ENCODE peak calls at places on chromosome 18, in six cellular contexts. E, P, N, F, O and K are unnamed samples.
A peak's percentile ranks its signal among the peaks of the same experiment; 100 is the strongest.

GRCh38 chr18:33596178-33596854 is 18.3 kb downstream of the ASXL3 start:
- DNase-seq in E (no peak), P (no peak), N (no peak), F (no peak), O (no peak), K (no peak)

GRCh38 chr18:48815182-48815520 is 135.6 kb downstream of the SMAD7 start:
- DNase-seq in E (no peak), P (no peak), N (no peak), F (no peak), O (no peak), K (no peak)

GRCh38 chr18:58454406-58455061 is 174.4 kb downstream of the ALPK2 start:
- DNase-seq in E (no peak), P (no peak), N (no peak), F (no peak), O (no peak), K (no peak)

GRCh38 chr18:22110482-22110924 is 58.9 kb upstream of the GATA6 start:
- DNase-seq in E (no peak), P (no peak), N (no peak), F (no peak), O (no peak), K (no peak)

GRCh38 chr18:30150466-30151019 is 892.0 kb downstream of the DSC3 start:
- DNase-seq in E (no peak), P (no peak), N (no peak), F (no peak), O (no peak), K (no peak)

GRCh38 chr18:13486686-13487085 is 239.7 kb downstream of the FAM210A start:
- DNase-seq in E (no peak), P (no peak), N (no peak), F (no peak), O (no peak), K (no peak)

GRCh38 chr18:36187138-36187825 is at the start of gene MOCOS:
- DNase-seq in E (peak; percentile 80), P (peak; percentile 62), N (peak; percentile 90), F (peak; percentile 63), O (peak; percentile 81), K (no peak)

GRCh38 chr18:55501594-55502345 is 86.2 kb downstream of the TCF4 start:
- DNase-seq in E (no peak), P (no peak), N (no peak), F (no peak), O (no peak), K (no peak)

GRCh38 chr18:55221577-55221976 is 262.3 kb upstream of the CCDC68 start:
- DNase-seq in E (no peak), P (no peak), N (no peak), F (no peak), O (no peak), K (no peak)

GRCh38 chr18:55861266-55861665 is 273.3 kb upstream of the TCF4 start:
- DNase-seq in E (no peak), P (no peak), N (no peak), F (no peak), O (no peak), K (no peak)

DNA sequence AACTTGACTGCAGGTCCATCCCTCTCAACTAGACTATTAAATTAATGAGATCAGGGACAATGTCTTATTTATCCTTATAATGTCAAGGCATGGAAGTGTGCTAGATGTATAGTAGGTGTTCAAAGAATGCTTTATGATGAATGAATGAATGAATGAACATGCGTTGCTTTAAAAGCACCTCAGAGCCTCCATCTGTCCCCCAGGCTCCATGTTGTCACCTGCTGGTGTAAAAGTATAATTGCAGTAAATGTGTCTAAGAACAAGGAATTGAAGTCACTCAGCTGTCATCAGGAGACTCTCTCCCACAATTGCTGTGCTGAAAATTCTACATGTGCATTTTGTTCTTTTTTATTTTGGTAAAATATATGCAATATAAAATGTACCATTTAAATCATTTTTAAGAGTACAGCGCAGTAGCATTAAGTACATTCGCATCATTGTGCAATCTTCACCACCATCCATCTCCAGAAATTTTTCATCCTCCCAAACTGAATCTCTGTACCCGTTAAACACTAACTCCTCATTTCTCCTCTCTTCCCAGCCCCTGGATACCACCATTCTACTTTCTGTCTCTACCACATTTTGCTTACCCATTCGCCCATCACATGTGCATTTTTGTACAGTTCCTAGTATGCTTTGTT is 52.6 kb downstream of the GNAL start:
- DNase-seq in E (no peak), P (no peak), N (no peak), F (peak; percentile 68), O (no peak), K (no peak)
- TF ChIP-seq CTCF in E (no peak), P (no peak), N (peak; percentile 13), F (peak; percentile 39), O (no peak), K (no peak)

GRCh38 chr18:46250084-46250811 is 146.1 kb downstream of the HAUS1 start:
- DNase-seq in E (no peak), P (no peak), N (no peak), F (no peak), O (peak; percentile 34), K (no peak)
- TF ChIP-seq POLR2A in E (no peak), P (no peak), N (no peak), F (no peak), O (no peak), K (no peak)

GRCh38 chr18:40932862-40933261 is 1022.2 kb upstream of the PIK3C3 start:
- DNase-seq in E (no peak), P (no peak), N (no peak), F (no peak), O (no peak), K (no peak)

GRCh38 chr18:40938615-40939014 is 1016.4 kb upstream of the PIK3C3 start:
- DNase-seq in E (no peak), P (no peak), N (no peak), F (no peak), O (no peak), K (no peak)

GRCh38 chr18:40939636-40940035 is 1015.4 kb upstream of the PIK3C3 start:
- DNase-seq in E (no peak), P (no peak), N (peak; percentile 62), F (no peak), O (no peak), K (no peak)

GRCh38 chr18:40937386-40937785 is 1017.6 kb upstream of the PIK3C3 start:
- DNase-seq in E (no peak), P (no peak), N (no peak), F (no peak), O (no peak), K (no peak)

GRCh38 chr18:40935423-40935822 is 1019.6 kb upstream of the PIK3C3 start:
- DNase-seq in E (no peak), P (no peak), N (no peak), F (no peak), O (no peak), K (no peak)
- TF ChIP-seq CTCF in E (peak; percentile 30), P (no peak), N (no peak), F (no peak), O (no peak), K (no peak)

GRCh38 chr18:77984178-77984577 is 734.5 kb downstream of the GALR1 start:
- DNase-seq in E (no peak), P (no peak), N (no peak), F (no peak), O (no peak), K (no peak)

GRCh38 chr18:77985486-77985885 is 735.8 kb downstream of the GALR1 start:
- DNase-seq in E (no peak), P (no peak), N (no peak), F (no peak), O (no peak), K (no peak)

GRCh38 chr18:77984833-77985232 is 735.2 kb downstream of the GALR1 start:
- DNase-seq in E (no peak), P (no peak), N (no peak), F (no peak), O (no peak), K (peak; percentile 25)

GRCh38 chr18:77981874-77982273 is 732.2 kb downstream of the GALR1 start:
- DNase-seq in E (no peak), P (no peak), N (no peak), F (no peak), O (no peak), K (no peak)

DNA sequence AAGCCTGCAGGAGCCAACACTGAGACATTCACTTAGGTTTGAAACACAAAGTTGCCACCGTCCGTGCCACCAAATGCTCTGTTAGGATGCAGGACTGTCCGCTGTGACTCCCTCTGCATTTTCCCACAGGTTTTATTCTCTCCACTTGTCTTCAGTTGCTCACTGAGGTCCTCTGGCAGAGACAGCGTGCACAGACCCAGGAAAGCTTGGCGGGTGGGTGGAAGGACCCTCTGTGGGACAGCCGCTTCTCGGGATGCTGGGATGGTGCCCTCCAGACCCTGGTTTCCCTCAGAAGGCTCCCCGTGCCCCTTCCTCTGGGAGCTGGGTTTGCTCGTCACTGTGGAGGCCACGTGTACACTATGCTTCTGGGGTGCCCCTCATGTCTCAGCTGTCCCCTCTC is 733.6 kb downstream of the GALR1 start:
- DNase-seq in E (no peak), P (no peak), N (no peak), F (no peak), O (no peak), K (no peak)
- TF ChIP-seq POLR2A in E (no peak), P (no peak), N (no peak), F (no peak), O (no peak), K (no peak)

DNA sequence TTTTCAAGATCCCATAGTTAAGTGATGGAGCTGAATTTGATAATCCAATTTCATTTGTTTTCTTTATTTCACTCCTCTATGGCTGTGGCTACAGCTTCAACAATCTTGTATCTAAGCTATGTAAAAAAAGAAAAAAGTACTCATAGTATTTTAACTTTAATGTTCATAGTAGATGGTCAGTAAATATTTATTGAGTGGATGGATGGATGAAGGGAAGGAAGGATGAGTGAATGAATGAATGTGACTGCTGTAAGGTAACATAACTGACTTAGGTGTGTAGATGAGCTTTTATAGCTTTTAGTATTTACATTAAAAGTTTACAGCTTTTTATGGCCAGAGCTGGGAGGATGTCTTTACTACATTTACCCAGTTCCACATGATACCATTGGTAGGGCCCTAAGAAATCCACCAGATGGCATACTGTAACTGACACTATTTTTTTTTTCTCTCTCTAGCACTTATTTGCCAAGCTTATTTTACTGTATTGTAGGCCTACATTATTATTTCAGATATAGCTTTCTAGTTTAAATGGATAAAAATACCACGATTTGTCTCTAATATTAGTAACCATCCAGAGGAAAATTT is 13.4 kb upstream of the HRH4 start:
- DNase-seq in E (no peak), P (no peak), N (no peak), F (no peak), O (no peak), K (no peak)
- TF ChIP-seq CTCF in E (no peak), P (no peak), N (no peak), F (peak; percentile 6), O (peak; percentile 7), K (no peak)

DNA sequence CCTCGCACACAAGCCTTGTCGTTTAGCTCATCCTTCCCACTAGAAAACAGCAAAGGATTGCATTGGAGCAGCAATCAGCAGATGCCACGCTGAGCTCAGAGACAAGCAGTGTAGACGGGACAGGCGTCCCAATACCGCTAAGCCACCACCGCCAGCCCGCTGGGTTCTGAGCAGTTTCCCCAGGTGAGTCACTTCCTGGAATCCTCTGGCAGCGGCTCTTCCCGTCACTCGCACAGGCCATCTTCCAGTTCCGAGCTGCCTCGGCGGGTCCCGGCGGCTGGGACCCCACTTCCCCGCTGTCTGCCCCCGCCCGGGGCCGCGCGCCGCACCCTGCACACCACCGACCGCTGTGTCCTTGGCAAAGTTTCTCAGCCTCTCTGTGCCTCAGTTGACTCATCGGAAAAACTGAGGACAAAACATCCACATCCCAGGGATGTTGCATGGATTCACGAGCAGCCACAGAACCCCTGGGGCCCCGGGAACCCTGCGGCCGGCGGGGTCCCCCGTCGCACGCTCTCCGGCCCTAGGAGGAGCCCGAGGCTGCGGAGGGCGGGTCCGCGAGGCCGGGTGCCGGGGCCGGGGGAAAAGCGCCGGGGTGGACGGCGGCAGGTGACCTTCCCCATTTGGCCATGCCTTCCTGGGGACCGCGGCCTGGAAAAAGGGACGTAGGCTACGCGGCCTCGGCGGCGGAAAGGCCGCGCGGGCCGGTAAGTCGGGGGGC is 576 bp downstream of the KDSR start:
- DNase-seq in E (peak; percentile 77), P (no peak), N (peak; percentile 87), F (peak; percentile 68), O (peak; percentile 39), K (no peak)
- TF ChIP-seq POLR2A in E (peak; percentile 46), P (no peak), N (no peak), F (no peak), O (no peak), K (no peak)